ENCODE peak calls at places on chromosomes 2 and 18, in ten cellular contexts. W is fibroblast of lung, T is prostate gland, G is HCT116, Z is GM12865, P is BJ, I is HepG2, A is coronary artery, C is psoas muscle, F is WTC11. J is an unnamed sample.

GRCh38 chr18:11849845-11850747 is 1.1 kb upstream of the CHMP1B start:
- DNase-seq in W (peak), T (peak), G (peak), Z (peak), P (peak), I (peak), A (peak), C (peak), F (no peak), J (peak)

GRCh38 chr18:23143059-23143831 is 8.0 kb downstream of the CABLES1 start:
- DNase-seq in W (peak), T (no peak), G (peak), Z (peak), P (no peak), I (no peak), A (no peak), C (peak), F (no peak), J (no peak)

GRCh38 chr2:109513749-109514588 is 99.8 kb downstream of the SEPTIN10 start:
- DNase-seq in W (peak), T (no peak), G (no peak), Z (peak), P (peak), I (no peak), A (peak), C (peak), F (no peak), J (peak)

GRCh38 chr2:59804662-59805258 is 748.7 kb downstream of the BCL11A start:
- DNase-seq in W (no peak), T (no peak), G (no peak), Z (no peak), P (no peak), I (no peak), A (no peak), C (no peak), F (no peak), J (no peak)

GRCh38 chr2:120464448-120464931 is 118.6 kb downstream of the INHBB start:
- DNase-seq in W (no peak), T (no peak), G (no peak), Z (no peak), P (no peak), I (no peak), A (no peak), C (no peak), F (no peak), J (no peak)

GRCh38 chr2:128500136-128500800 is 181.6 kb upstream of the HS6ST1 start:
- DNase-seq in W (no peak), T (no peak), G (no peak), Z (no peak), P (no peak), I (no peak), A (peak), C (no peak), F (no peak), J (no peak)

GRCh38 chr2:205895981-205896655 is 189.9 kb downstream of the INO80D start:
- DNase-seq in W (no peak), T (no peak), G (no peak), Z (no peak), P (no peak), I (no peak), A (no peak), C (no peak), F (no peak), J (no peak)

GRCh38 chr2:38708900-38709321 is 42.2 kb downstream of the SRSF7 start:
- DNase-seq in W (no peak), T (no peak), G (no peak), Z (no peak), P (no peak), I (no peak), A (no peak), C (no peak), F (no peak), J (no peak)

GRCh38 chr18:32454667-32455066 is 16.0 kb downstream of the GAREM1 start:
- DNase-seq in W (no peak), T (no peak), G (no peak), Z (no peak), P (no peak), I (no peak), A (no peak), C (no peak), F (no peak), J (no peak)

GRCh38 chr2:240686460-240686859 is 3.8 kb upstream of the AQP12B start:
- DNase-seq in W (no peak), T (no peak), G (no peak), Z (peak), P (no peak), I (no peak), A (no peak), C (no peak), F (no peak), J (no peak)

GRCh38 chr2:236375973-236376476 is 111.8 kb upstream of the ASB18 start:
- DNase-seq in W (no peak), T (no peak), G (no peak), Z (no peak), P (no peak), I (no peak), A (no peak), C (no peak), F (no peak), J (no peak)

GRCh38 chr2:75513616-75514170 is 47.0 kb downstream of the EVA1A start:
- DNase-seq in W (no peak), T (no peak), G (no peak), Z (no peak), P (no peak), I (no peak), A (no peak), C (no peak), F (no peak), J (no peak)

GRCh38 chr2:9975805-9976447 is 24.4 kb downstream of the GRHL1 start:
- DNase-seq in W (peak), T (no peak), G (peak), Z (no peak), P (peak), I (no peak), A (no peak), C (peak), F (no peak), J (no peak)

GRCh38 chr2:157182834-157183396 is 74.6 kb upstream of the GALNT5 start:
- DNase-seq in W (peak), T (no peak), G (no peak), Z (no peak), P (peak), I (no peak), A (no peak), C (no peak), F (no peak), J (no peak)

GRCh38 chr2:14952383-14952782 is 319.9 kb downstream of the LRATD1 start:
- DNase-seq in W (no peak), T (no peak), G (no peak), Z (no peak), P (no peak), I (no peak), A (no peak), C (no peak), F (no peak), J (no peak)

GRCh38 chr18:35159782-35160181 is 81.1 kb upstream of the ZNF397 start:
- DNase-seq in W (no peak), T (no peak), G (no peak), Z (no peak), P (no peak), I (no peak), A (no peak), C (no peak), F (no peak), J (no peak)

GRCh38 chr2:127656569-127657231 is 10.7 kb downstream of the GPR17 start:
- DNase-seq in W (no peak), T (no peak), G (no peak), Z (no peak), P (no peak), I (no peak), A (no peak), C (peak), F (no peak), J (no peak)

GRCh38 chr2:70123051-70123828 is 36.0 kb downstream of the PCBP1 start:
- DNase-seq in W (peak), T (peak), G (no peak), Z (no peak), P (no peak), I (no peak), A (peak), C (peak), F (peak), J (peak)

GRCh38 chr2:69211111-69211510 is 175.9 kb downstream of the GFPT1 start:
- DNase-seq in W (no peak), T (no peak), G (no peak), Z (no peak), P (no peak), I (no peak), A (no peak), C (no peak), F (no peak), J (no peak)

GRCh38 chr2:157991932-157992331 is 109.7 kb upstream of the UPP2 start:
- DNase-seq in W (no peak), T (no peak), G (no peak), Z (no peak), P (no peak), I (no peak), A (no peak), C (no peak), F (no peak), J (no peak)

GRCh38 chr2:216217904-216218260 is 108.7 kb downstream of the XRCC5 start:
- DNase-seq in W (no peak), T (no peak), G (no peak), Z (peak), P (no peak), I (no peak), A (no peak), C (no peak), F (no peak), J (no peak)

GRCh38 chr2:216219866-216220265 is 110.7 kb downstream of the XRCC5 start:
- DNase-seq in W (no peak), T (no peak), G (no peak), Z (no peak), P (no peak), I (no peak), A (no peak), C (no peak), F (no peak), J (no peak)

GRCh38 chr2:216220976-216221375 is 111.8 kb downstream of the XRCC5 start:
- DNase-seq in W (no peak), T (no peak), G (no peak), Z (no peak), P (no peak), I (no peak), A (no peak), C (no peak), F (no peak), J (no peak)

GRCh38 chr2:216221806-216222205 is 112.7 kb downstream of the XRCC5 start:
- DNase-seq in W (peak), T (no peak), G (no peak), Z (peak), P (peak), I (peak), A (no peak), C (no peak), F (no peak), J (no peak)

DNA sequence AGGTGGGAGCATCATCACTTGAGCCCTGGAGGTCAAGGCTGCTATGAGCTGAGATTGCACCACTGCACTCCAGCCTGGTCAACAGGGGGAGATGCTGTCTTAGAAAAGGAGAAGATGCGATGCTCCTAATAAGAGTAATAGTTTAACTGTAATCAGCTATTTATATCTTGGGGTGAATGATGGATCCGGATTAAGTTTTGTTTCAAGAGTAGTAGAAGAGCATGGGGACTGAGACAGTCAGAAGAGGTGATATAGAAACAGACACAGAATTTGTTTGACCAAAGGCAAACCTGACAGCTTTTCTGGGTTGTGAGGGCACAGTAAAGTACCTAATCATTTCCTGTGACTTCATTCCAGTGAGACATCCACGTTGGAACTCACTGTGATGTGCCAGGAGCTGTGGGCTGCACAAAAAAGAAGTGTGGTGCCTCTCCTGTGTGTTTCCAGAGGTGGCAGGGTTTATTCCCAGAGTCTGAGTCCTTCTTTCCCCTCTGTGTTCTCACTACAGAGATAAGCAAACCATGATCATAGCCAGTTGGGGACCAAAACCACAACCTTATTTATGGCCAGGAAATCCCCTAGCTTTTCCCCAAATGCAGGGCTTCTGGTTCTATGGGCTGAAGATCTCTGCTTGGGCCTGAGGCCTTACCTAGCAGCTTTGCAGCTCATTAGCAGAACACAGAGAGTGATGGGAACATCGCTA is 113.7 kb downstream of the XRCC5 start:
- DNase-seq in W (peak), T (no peak), G (no peak), Z (peak), P (no peak), I (no peak), A (no peak), C (no peak), F (peak), J (no peak)
- TF ChIP-seq CTCF in W (peak), T (no peak), G (peak), Z (peak), P (peak), I (peak), A (no peak), C (peak), F (peak), J (peak)

GRCh38 chr2:7736646-7737305 is 819.6 kb downstream of the RNF144A start:
- DNase-seq in W (no peak), T (no peak), G (no peak), Z (no peak), P (no peak), I (no peak), A (no peak), C (no peak), F (no peak), J (no peak)
- TF ChIP-seq CTCF in W (no peak), T (no peak), G (no peak), Z (no peak), P (no peak), I (no peak), A (no peak), C (no peak), F (no peak), J (no peak)

GRCh38 chr18:63028380-63028779 is 291.2 kb downstream of the BCL2 start:
- DNase-seq in W (no peak), T (no peak), G (no peak), Z (no peak), P (no peak), I (no peak), A (no peak), C (no peak), F (no peak), J (no peak)

GRCh38 chr18:63017977-63018376 is 301.6 kb downstream of the BCL2 start:
- DNase-seq in W (no peak), T (no peak), G (no peak), Z (no peak), P (no peak), I (no peak), A (no peak), C (no peak), F (no peak), J (no peak)

GRCh38 chr18:63025251-63025710 is 294.3 kb downstream of the BCL2 start:
- DNase-seq in W (no peak), T (peak), G (no peak), Z (no peak), P (no peak), I (no peak), A (no peak), C (no peak), F (peak), J (peak)

DNA sequence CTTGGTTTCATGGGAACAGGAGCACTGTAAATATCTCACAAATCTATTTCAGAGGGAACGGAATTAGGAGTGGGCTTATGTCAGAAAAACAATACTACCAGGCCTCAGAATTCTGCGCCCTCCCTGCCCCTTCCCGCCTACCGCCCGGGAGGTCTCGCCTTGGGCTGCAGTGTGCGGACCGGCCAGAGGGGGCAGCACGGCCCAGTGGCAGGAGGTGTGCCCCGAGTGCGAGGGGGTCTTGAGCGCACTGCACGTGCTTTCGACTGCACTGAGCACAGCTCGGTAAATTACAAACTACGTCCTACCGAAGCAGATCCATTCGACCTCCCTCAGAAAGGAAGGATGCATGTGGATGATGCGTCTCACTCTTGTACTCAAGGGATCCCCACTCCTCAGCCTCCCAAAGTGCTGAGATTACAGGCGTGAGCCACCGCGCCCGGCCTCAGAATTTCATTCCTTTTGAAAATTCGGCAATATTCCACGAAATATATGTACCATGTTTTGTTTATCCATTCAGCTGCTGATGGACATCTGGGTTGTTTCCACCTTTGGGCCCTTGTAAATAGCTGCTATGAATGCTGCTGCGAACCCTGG is 297.0 kb downstream of the BCL2 start:
- DNase-seq in W (no peak), T (no peak), G (no peak), Z (no peak), P (no peak), I (no peak), A (no peak), C (no peak), F (peak), J (peak)
- TF ChIP-seq CTCF in W (peak), T (no peak), G (peak), Z (peak), P (peak), I (peak), A (no peak), C (peak), F (peak), J (peak)

GRCh38 chr2:185108588-185108987 is 510.3 kb downstream of the ZNF804A start:
- DNase-seq in W (peak), T (no peak), G (no peak), Z (no peak), P (no peak), I (no peak), A (no peak), C (no peak), F (no peak), J (no peak)
- TF ChIP-seq CTCF in W (no peak), T (no peak), G (no peak), Z (no peak), P (no peak), I (no peak), A (no peak), C (no peak), F (no peak), J (no peak)

DNA sequence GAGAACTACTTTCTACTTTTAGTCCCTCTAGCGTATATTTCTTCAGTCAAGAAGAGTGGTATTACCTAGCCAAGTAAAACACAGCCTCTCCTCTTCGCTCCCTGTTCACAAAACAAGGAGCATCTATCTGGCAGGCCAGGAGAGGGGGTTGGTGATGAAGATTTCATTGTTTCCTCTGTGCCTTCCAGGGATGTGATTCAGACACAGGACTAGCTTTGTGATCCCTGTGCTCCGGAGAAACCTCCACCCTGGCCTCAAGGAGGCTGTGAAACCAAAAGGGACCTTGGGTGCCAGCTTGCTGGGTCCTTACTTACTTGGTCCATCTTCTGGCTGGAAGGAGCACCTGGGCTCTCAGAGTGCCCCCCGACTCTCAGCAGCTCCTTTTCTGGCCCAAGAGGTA is 5.7 kb downstream of the RHOB start:
- DNase-seq in W (peak), T (no peak), G (no peak), Z (no peak), P (no peak), I (peak), A (peak), C (no peak), F (no peak), J (no peak)
- TF ChIP-seq CTCF in W (peak), T (no peak), G (peak), Z (no peak), P (peak), I (peak), A (no peak), C (no peak), F (no peak), J (no peak)

J was measured in nephron progenitor cell.